ENCODE peak calls at places on chromosomes 13 and 19, in four cellular contexts. U is HL-60, G is GM12878, N is K562. J is an unnamed sample.

GRCh38 chr13:29479716-29480492 is 115.6 kb downstream of the SLC7A1 start:
- DNase-seq in N (no peak), U (no peak), G (no peak), J (no peak)

GRCh38 chr19:46442808-46443450 is 14.2 kb upstream of the PNMA8C start:
- DNase-seq in U (no peak), G (no peak), N (no peak), J (no peak)

GRCh38 chr13:109345433-109345941 is 440.9 kb downstream of the IRS2 start:
- DNase-seq in U (no peak), G (no peak), N (no peak), J (no peak)

GRCh38 chr19:1856698-1857603 is 6.4 kb downstream of the KLF16 start:
- DNase-seq in N (peak), U (peak), G (no peak), J (peak)

GRCh38 chr13:27461940-27462584 is 11.7 kb upstream of the MTIF3 start:
- DNase-seq in G (no peak), N (no peak), U (no peak), J (no peak)

GRCh38 chr13:40651866-40652587 is 14.4 kb downstream of the FOXO1 start:
- DNase-seq in U (no peak), G (no peak), N (no peak), J (no peak)

GRCh38 chr13:28685892-28686291 is 27.0 kb downstream of the POMP start:
- DNase-seq in U (no peak), G (no peak), N (no peak), J (no peak)

GRCh38 chr13:20160346-20161274 is at the start of gene GJA3:
- DNase-seq in N (peak), U (peak), G (no peak), J (peak)

GRCh38 chr19:28291874-28292273 is 921.1 kb downstream of the UQCRFS1 start:
- DNase-seq in N (no peak), G (no peak), U (no peak), J (no peak)
- TF ChIP-seq SPI1 in N (no peak), G (no peak), U (no peak), J (no peak)

GRCh38 chr13:49935171-49936084 is 712 bp downstream of the SPRYD7 start:
- DNase-seq in G (no peak), N (peak), U (no peak), J (no peak)
- TF ChIP-seq SPI1 in G (no peak), N (no peak), U (no peak), J (no peak)

GRCh38 chr13:45863716-45864590 is 12.4 kb upstream of the SIAH3 start:
- DNase-seq in G (no peak), N (no peak), U (no peak), J (no peak)
- TF ChIP-seq SPI1 in G (no peak), N (no peak), U (no peak), J (no peak)

GRCh38 chr19:39065928-39066327 is 18.2 kb upstream of the ACP7 start:
- DNase-seq in N (no peak), U (no peak), G (no peak), J (no peak)

GRCh38 chr19:39067104-39067503 is 17.1 kb upstream of the ACP7 start:
- DNase-seq in U (no peak), G (no peak), N (no peak), J (no peak)

GRCh38 chr19:39074205-39074692 is 9.9 kb upstream of the ACP7 start:
- DNase-seq in G (no peak), U (no peak), N (no peak), J (no peak)

GRCh38 chr19:39074942-39075341 is 9.2 kb upstream of the ACP7 start:
- DNase-seq in U (no peak), N (no peak), G (no peak), J (no peak)

DNA sequence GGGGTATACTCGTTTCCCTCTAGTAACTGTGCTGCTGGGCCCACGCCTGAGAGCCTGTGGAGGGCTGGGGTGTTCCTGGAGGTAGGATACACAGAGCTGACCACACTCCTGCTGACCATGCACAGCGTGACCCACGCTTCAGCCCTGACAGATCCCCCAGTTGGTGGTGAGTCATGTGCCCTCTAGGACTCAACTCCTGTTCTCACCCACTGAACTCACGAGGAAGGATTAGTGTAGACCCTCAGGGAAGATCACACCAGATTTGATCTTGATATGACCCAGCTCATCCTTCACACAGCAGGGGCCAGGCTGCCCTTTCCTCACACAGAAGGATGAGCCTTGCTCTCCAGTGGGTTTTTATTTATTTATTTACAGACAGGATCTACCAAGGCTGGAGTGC is 13.3 kb upstream of the ACP7 start:
- DNase-seq in U (no peak), G (no peak), N (no peak), J (no peak)
- TF ChIP-seq SPI1 in U (no peak), G (no peak), N (no peak), J (no peak)

GRCh38 chr13:49690133-49690989 is 925 bp downstream of the EBPL start:
- DNase-seq in G (no peak), U (peak), N (peak), J (peak)
- TF ChIP-seq SPI1 in G (no peak), U (no peak), N (no peak), J (no peak)

GRCh38 chr13:71979616-71980015 is 112.6 kb upstream of the DACH1 start:
- DNase-seq in N (no peak), G (no peak), U (no peak), J (no peak)
- TF ChIP-seq SPI1 in N (no peak), G (no peak), U (no peak), J (no peak)

DNA sequence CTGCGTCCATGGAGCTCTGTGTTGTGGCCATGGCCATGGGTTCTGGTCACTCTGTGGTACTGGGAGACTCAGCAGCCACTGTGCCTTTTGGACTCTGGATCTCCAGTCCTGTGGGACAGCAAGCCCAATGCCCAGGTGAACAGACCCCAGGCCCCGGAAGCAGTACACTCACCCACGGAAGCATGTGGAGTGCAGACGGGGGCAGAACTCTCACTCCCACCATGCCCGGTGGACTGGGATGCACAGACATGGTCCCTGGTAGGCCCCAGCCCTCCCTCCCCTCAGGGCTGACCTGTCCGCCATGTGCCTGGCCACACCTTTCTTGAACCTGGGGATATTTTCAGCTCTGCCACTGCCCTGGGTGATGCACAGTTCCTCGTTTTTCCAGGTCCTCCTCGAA is 163.3 kb downstream of the URI1 start:
- DNase-seq in G (no peak), N (no peak), U (no peak), J (no peak)
- TF ChIP-seq SPI1 in G (no peak), N (no peak), U (no peak), J (no peak)

DNA sequence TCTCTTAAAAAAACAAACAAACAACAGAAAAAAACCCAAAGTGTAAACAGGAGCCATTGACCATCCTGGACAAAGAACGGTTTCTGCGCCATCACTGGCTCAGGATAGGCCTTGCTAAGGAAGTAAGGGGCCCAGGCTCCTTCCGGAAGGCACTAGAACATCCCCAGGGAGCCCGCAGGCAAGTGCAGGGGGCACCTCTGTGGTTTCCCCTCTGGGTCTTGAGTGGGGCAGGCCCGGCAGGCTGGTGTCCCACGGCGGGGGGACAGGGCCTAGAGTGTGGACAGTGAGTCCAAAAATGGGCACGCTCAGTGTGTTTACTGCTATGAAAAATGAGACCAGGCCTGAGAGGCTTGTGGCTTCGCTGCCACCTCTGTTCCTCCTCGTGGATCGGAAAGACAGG is 14.8 kb upstream of the RANBP3 start:
- DNase-seq in G (no peak), N (no peak), U (no peak), J (no peak)
- TF ChIP-seq SPI1 in G (no peak), N (no peak), U (no peak), J (no peak)

DNA sequence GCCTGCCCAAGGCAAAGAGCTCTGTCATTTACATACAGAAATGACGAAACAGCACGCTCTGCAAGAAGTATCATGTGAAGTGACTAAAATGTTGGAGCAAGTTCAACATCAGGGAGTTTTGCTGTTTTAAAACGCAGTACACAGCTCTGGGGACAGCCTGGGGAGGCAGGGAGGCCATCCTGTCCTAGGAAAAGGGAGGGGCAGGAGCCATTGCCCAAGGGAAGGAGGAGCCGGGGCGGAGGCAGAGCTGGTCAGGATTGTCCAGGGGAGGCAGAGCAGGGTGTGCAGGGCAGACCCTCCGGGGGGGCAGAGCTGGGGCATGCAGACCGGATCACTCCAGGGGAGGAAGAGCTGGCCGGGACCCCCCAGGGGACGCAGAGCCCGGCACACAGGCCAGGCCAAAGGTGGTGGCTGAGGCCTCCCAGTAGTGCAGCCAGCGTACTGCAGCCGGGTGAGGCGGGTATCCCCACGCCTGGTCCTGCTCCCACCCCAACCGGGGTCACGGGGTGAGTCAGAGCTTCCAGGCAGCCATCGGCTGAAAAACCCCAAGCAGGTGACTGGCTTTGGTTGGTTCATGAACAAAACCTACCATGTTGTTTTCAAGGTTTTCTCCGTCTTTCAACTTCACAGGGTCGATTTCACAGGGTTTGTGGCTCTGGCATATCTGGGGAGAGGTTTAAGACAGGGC is 41.9 kb upstream of the C13orf46 start:
- DNase-seq in N (no peak), G (no peak), U (no peak), J (no peak)
- TF ChIP-seq SPI1 in N (no peak), G (no peak), U (no peak), J (no peak)

J was measured in GM12891.